ENCODE peak calls at places on chromosomes 4 and X, in six cellular contexts. One of them, this sample, is unnamed.

GRCh38 chr4:57055873-57056272 is 54.3 kb downstream of the IGFBP7 start:
- DNase-seq in GM23338: no peak
- DNase-seq in transverse colon: peak; percentile 16
- DNase-seq in tibial nerve: no peak
- DNase-seq in lower lobe of right lung: no peak
- DNase-seq in hepatocyte: no peak
- DNase-seq in this sample: no peak

GRCh38 chr4:148299337-148299736 is 142.9 kb downstream of the NR3C2 start:
- DNase-seq in GM23338: no peak
- DNase-seq in transverse colon: no peak
- DNase-seq in tibial nerve: no peak
- DNase-seq in lower lobe of right lung: no peak
- DNase-seq in hepatocyte: no peak
- DNase-seq in this sample: no peak

GRCh38 chrX:154002215-154002719 is 17.4 kb downstream of the IRAK1 start:
- DNase-seq in GM23338: peak; percentile 30
- DNase-seq in transverse colon: peak; percentile 54
- DNase-seq in tibial nerve: no peak
- DNase-seq in lower lobe of right lung: peak; percentile 70
- DNase-seq in hepatocyte: peak; percentile 35
- DNase-seq in this sample: peak; percentile 77

GRCh38 chr4:16573181-16573580 is 325.3 kb downstream of the LDB2 start:
- DNase-seq in GM23338: no peak
- DNase-seq in transverse colon: no peak
- DNase-seq in tibial nerve: peak; percentile 22
- DNase-seq in lower lobe of right lung: no peak
- DNase-seq in hepatocyte: no peak
- DNase-seq in this sample: no peak

GRCh38 chrX:39645059-39645895 is 452.5 kb downstream of the BCOR start:
- DNase-seq in GM23338: no peak
- DNase-seq in transverse colon: peak; percentile 20
- DNase-seq in tibial nerve: peak; percentile 46
- DNase-seq in lower lobe of right lung: peak; percentile 44
- DNase-seq in hepatocyte: peak; percentile 63
- DNase-seq in this sample: no peak

GRCh38 chrX:97672138-97672537 is 788.4 kb downstream of the RPA4 start:
- DNase-seq in GM23338: no peak
- DNase-seq in transverse colon: peak; percentile 65
- DNase-seq in tibial nerve: no peak
- DNase-seq in lower lobe of right lung: no peak
- DNase-seq in hepatocyte: no peak
- DNase-seq in this sample: no peak

GRCh38 chrX:119784747-119785446 is 6.5 kb downstream of the RPL39 start:
- DNase-seq in GM23338: peak; percentile 47
- DNase-seq in transverse colon: peak; percentile 49
- DNase-seq in tibial nerve: no peak
- DNase-seq in lower lobe of right lung: no peak
- DNase-seq in hepatocyte: no peak
- DNase-seq in this sample: no peak

GRCh38 chrX:102155806-102156179 is at the start of gene BEX5:
- DNase-seq in GM23338: peak; percentile 84
- DNase-seq in transverse colon: peak; percentile 68
- DNase-seq in tibial nerve: no peak
- DNase-seq in lower lobe of right lung: peak; percentile 63
- DNase-seq in hepatocyte: peak; percentile 48
- DNase-seq in this sample: peak; percentile 66

GRCh38 chrX:23478561-23478960 is 143.9 kb downstream of the PTCHD1 start:
- DNase-seq in GM23338: no peak
- DNase-seq in transverse colon: no peak
- DNase-seq in tibial nerve: no peak
- DNase-seq in lower lobe of right lung: no peak
- DNase-seq in hepatocyte: no peak
- DNase-seq in this sample: no peak

GRCh38 chr4:144906181-144906895 is 191.7 kb downstream of the ANAPC10 start:
- DNase-seq in GM23338: no peak
- DNase-seq in transverse colon: no peak
- DNase-seq in tibial nerve: peak; percentile 13
- DNase-seq in lower lobe of right lung: no peak
- DNase-seq in hepatocyte: peak; percentile 14
- DNase-seq in this sample: no peak

GRCh38 chr4:27027428-27027827 is 166.8 kb downstream of the STIM2 start:
- DNase-seq in GM23338: no peak
- DNase-seq in transverse colon: no peak
- DNase-seq in tibial nerve: no peak
- DNase-seq in lower lobe of right lung: no peak
- DNase-seq in hepatocyte: no peak
- DNase-seq in this sample: no peak

GRCh38 chrX:69374569-69374968 is 129.6 kb upstream of the NALF2 start:
- DNase-seq in GM23338: no peak
- DNase-seq in transverse colon: no peak
- DNase-seq in tibial nerve: no peak
- DNase-seq in lower lobe of right lung: no peak
- DNase-seq in hepatocyte: no peak
- DNase-seq in this sample: no peak

GRCh38 chr4:145785391-145786008 is 105.6 kb downstream of the C4orf51 start:
- DNase-seq in GM23338: no peak
- DNase-seq in transverse colon: no peak
- DNase-seq in tibial nerve: no peak
- DNase-seq in lower lobe of right lung: no peak
- DNase-seq in hepatocyte: no peak
- DNase-seq in this sample: no peak

GRCh38 chrX:590666-591065 is 39.9 kb upstream of the SHOX start:
- DNase-seq in GM23338: no peak
- DNase-seq in transverse colon: no peak
- DNase-seq in tibial nerve: no peak
- DNase-seq in lower lobe of right lung: no peak
- DNase-seq in hepatocyte: no peak
- DNase-seq in this sample: no peak

GRCh38 chr4:2588259-2588658 is 51.8 kb downstream of the FAM193A start:
- DNase-seq in GM23338: no peak
- DNase-seq in transverse colon: no peak
- DNase-seq in tibial nerve: no peak
- DNase-seq in lower lobe of right lung: no peak
- DNase-seq in hepatocyte: no peak
- DNase-seq in this sample: no peak

GRCh38 chr4:5941601-5942000 is 48.7 kb upstream of the CRMP1 start:
- DNase-seq in GM23338: no peak
- DNase-seq in transverse colon: no peak
- DNase-seq in tibial nerve: no peak
- DNase-seq in lower lobe of right lung: no peak
- DNase-seq in hepatocyte: no peak
- DNase-seq in this sample: no peak

DNA sequence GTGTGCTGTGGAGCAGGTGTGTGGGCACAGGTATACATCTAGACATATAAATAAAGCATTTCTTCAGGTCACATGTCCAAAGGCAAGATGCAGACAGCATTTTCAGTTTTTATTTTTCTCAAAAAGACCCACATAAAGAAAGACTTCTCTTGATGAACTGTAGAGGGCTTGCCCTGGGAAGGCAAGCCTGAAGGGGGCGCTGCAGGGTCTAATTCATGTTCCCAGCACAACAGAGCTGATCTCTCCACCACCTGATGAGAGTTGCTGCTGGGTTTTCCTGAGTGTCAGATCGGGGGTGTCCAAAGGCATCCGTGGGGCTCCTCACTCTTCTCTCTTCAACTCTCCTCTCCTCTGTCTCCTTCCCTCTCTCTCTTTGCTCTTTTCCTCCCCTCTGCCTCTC is 26.6 kb downstream of the ADRA2C start:
- DNase-seq in GM23338: peak; percentile 91
- DNase-seq in transverse colon: no peak
- DNase-seq in tibial nerve: no peak
- DNase-seq in lower lobe of right lung: peak; percentile 13
- DNase-seq in hepatocyte: no peak
- DNase-seq in this sample: no peak
- TF ChIP-seq CTCF in GM23338: peak; percentile 89
- TF ChIP-seq CTCF in transverse colon: no peak
- TF ChIP-seq CTCF in tibial nerve: no peak
- TF ChIP-seq CTCF in lower lobe of right lung: no peak
- TF ChIP-seq CTCF in hepatocyte: no peak
- TF ChIP-seq CTCF in this sample: no peak

GRCh38 chrX:16883487-16883804 is 13.3 kb upstream of the RBBP7 start:
- DNase-seq in GM23338: no peak
- DNase-seq in transverse colon: no peak
- DNase-seq in tibial nerve: no peak
- DNase-seq in lower lobe of right lung: no peak
- DNase-seq in hepatocyte: no peak
- DNase-seq in this sample: no peak

GRCh38 chrX:16882188-16882587 is 12.0 kb upstream of the RBBP7 start:
- DNase-seq in GM23338: no peak
- DNase-seq in transverse colon: peak; percentile 57
- DNase-seq in tibial nerve: no peak
- DNase-seq in lower lobe of right lung: peak; percentile 52
- DNase-seq in hepatocyte: peak; percentile 47
- DNase-seq in this sample: no peak

GRCh38 chrX:16882702-16883486 is 12.7 kb upstream of the RBBP7 start:
- DNase-seq in GM23338: peak; percentile 78
- DNase-seq in transverse colon: peak; percentile 77
- DNase-seq in tibial nerve: peak; percentile 72
- DNase-seq in lower lobe of right lung: peak; percentile 68
- DNase-seq in hepatocyte: peak; percentile 85
- DNase-seq in this sample: peak; percentile 63

GRCh38 chrX:16885628-16886027 is 15.5 kb upstream of the RBBP7 start:
- DNase-seq in GM23338: no peak
- DNase-seq in transverse colon: no peak
- DNase-seq in tibial nerve: no peak
- DNase-seq in lower lobe of right lung: no peak
- DNase-seq in hepatocyte: no peak
- DNase-seq in this sample: no peak
- H3K4me3 ChIP-seq in GM23338: no peak overlapping the region
- H3K4me3 ChIP-seq in transverse colon: no peak overlapping the region
- H3K4me3 ChIP-seq in tibial nerve: no peak overlapping the region
- H3K4me3 ChIP-seq in lower lobe of right lung: no peak overlapping the region
- H3K4me3 ChIP-seq in hepatocyte: no peak overlapping the region
- H3K4me3 ChIP-seq in this sample: no peak overlapping the region

GRCh38 chr4:37455301-37456062 is 210.9 kb downstream of the NWD2 start:
- DNase-seq in GM23338: no peak
- DNase-seq in transverse colon: no peak
- DNase-seq in tibial nerve: no peak
- DNase-seq in lower lobe of right lung: peak; percentile 56
- DNase-seq in hepatocyte: no peak
- DNase-seq in this sample: no peak
- H3K27me3 ChIP-seq in GM23338: peaks cover 22% of the 10 kb centered on the region
- H3K27me3 ChIP-seq in transverse colon: peaks cover 22% of the 10 kb centered on the region
- H3K27me3 ChIP-seq in tibial nerve: no peaks in the 10 kb centered on the region
- H3K27me3 ChIP-seq in lower lobe of right lung: peaks cover 33% of the 10 kb centered on the region
- H3K27me3 ChIP-seq in hepatocyte: no peaks in the 10 kb centered on the region
- H3K27me3 ChIP-seq in this sample: no peaks in the 10 kb centered on the region

DNA sequence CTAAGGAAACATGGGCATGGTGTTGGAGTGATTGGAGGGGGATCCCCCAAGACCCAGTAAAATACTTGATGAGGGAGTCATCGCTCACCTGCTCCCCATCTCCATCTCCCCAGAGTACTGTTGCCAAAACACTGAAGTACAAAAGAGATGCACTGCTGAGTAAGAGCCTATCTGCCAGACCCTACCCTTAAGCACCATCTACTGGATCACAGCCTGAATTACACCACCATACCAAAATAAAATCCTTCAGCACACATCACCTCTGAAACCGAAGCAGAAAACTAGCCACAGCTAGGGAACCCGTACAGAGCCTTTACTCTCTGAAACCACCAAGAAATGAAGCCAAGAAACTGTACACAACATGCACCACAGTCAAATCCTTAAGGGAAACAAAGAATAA is 466.3 kb upstream of the ACTRT1 start:
- DNase-seq in GM23338: peak; percentile 51
- DNase-seq in transverse colon: no peak
- DNase-seq in tibial nerve: no peak
- DNase-seq in lower lobe of right lung: no peak
- DNase-seq in hepatocyte: peak; percentile 7
- DNase-seq in this sample: no peak
- TF ChIP-seq CTCF in GM23338: peak; percentile 73
- TF ChIP-seq CTCF in transverse colon: no peak
- TF ChIP-seq CTCF in tibial nerve: no peak
- TF ChIP-seq CTCF in lower lobe of right lung: no peak
- TF ChIP-seq CTCF in hepatocyte: peak; percentile 39
- TF ChIP-seq CTCF in this sample: no peak

DNA sequence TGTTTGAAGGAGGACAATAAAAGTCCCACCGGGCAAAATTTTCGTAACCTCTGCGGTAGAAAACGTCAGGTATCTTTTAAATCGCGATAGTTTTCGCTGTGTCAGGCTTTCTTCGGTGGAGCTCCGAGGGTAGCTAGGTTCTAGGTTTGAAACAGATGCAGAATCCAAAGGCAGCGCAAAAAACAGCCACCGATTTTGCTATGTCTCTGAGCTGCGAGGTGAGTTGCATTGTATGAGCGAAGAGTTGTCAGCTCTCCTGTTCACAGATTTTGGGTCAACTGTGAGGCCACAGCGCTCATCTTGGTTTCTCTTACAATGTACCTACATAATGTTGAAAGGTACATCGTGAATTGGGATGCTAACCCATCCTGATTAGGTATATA is 459 bp downstream of the CLCN3 start:
- DNase-seq in GM23338: peak; percentile 36
- DNase-seq in transverse colon: peak; percentile 28
- DNase-seq in tibial nerve: peak; percentile 34
- DNase-seq in lower lobe of right lung: no peak
- DNase-seq in hepatocyte: peak; percentile 57
- DNase-seq in this sample: no peak
- H3K4me3 ChIP-seq in GM23338: peak overlapping the region; percentile 84
- H3K4me3 ChIP-seq in transverse colon: peak overlapping the region; percentile 69
- H3K4me3 ChIP-seq in tibial nerve: peak overlapping the region; percentile 84
- H3K4me3 ChIP-seq in lower lobe of right lung: peak overlapping the region; percentile 68
- H3K4me3 ChIP-seq in hepatocyte: peak overlapping the region; percentile 59
- H3K4me3 ChIP-seq in this sample: peak overlapping the region; percentile 70

DNA sequence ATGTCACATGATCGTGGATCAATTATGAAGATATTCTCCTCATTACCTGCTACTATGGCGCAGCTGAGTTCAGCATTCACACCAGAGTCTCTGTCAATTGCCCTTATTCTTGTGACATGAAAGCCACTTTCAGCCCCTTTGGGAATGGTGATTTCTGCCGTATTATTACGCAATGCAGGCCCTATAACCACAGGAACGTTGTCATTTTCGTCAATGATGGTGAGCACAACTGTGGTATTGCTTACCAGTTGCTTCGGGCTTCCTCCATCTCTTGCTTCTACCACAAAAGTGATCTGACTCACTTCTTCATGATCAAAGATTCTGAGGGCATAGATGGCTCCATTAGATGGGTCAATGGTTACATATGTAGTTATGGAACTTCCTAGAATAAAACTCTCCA is 2.1 kb downstream of the PCDH18 start:
- DNase-seq in GM23338: no peak
- DNase-seq in transverse colon: no peak
- DNase-seq in tibial nerve: no peak
- DNase-seq in lower lobe of right lung: no peak
- DNase-seq in hepatocyte: no peak
- DNase-seq in this sample: no peak
- H3K27me3 ChIP-seq in GM23338: no peaks in the 10 kb centered on the region
- H3K27me3 ChIP-seq in transverse colon: no peaks in the 10 kb centered on the region
- H3K27me3 ChIP-seq in tibial nerve: no peaks in the 10 kb centered on the region
- H3K27me3 ChIP-seq in lower lobe of right lung: no peaks in the 10 kb centered on the region
- H3K27me3 ChIP-seq in hepatocyte: no peaks in the 10 kb centered on the region
- H3K27me3 ChIP-seq in this sample: no peaks in the 10 kb centered on the region

GRCh38 chr4:74793757-74794340 is 474 bp downstream of the BTC start:
- DNase-seq in GM23338: peak; percentile 91
- DNase-seq in transverse colon: peak; percentile 79
- DNase-seq in tibial nerve: no peak
- DNase-seq in lower lobe of right lung: peak; percentile 81
- DNase-seq in hepatocyte: peak; percentile 69
- DNase-seq in this sample: peak; percentile 22
- TF ChIP-seq CTCF in GM23338: peak; percentile 74
- TF ChIP-seq CTCF in transverse colon: peak; percentile 44
- TF ChIP-seq CTCF in tibial nerve: no peak
- TF ChIP-seq CTCF in lower lobe of right lung: peak; percentile 30
- TF ChIP-seq CTCF in hepatocyte: peak; percentile 49
- TF ChIP-seq CTCF in this sample: no peak

This sample was measured in dorsolateral prefrontal cortex.